ENCODE peak calls at places on chromosomes 5 and 9, in seven cellular contexts. G is stimulated activated CD8-positive, alpha-beta memory T cell treated with anti-CD3 and anti-CD28 coated beads, Interleukin-12 subunit alpha, Interleukin-12 subunit beta, amount 100 ng/mL, for 1 hour; E is NCI-H1092; I is globus pallidus; U is PC-3; V is sigmoid colon; W is astrocyte of the spinal cord. Y is an unnamed sample.

GRCh38 chr5:149959406-149960236 is 937 bp upstream of the SLC26A2 start:
- DNase-seq in V (no peak), U (peak), G (peak), W (peak), I (peak), E (no peak), Y (peak)

GRCh38 chr5:125756456-125756855 is 666.8 kb upstream of the GRAMD2B start:
- DNase-seq in I (no peak), U (no peak), G (no peak), W (no peak), V (no peak), E (no peak), Y (no peak)

GRCh38 chr9:38079410-38080105 is 10.5 kb upstream of the SHB start:
- DNase-seq in U (no peak), G (no peak), E (no peak), V (peak), I (no peak), W (peak), Y (no peak)

GRCh38 chr5:140040358-140040757 is 2.7 kb downstream of the NRG2 start:
- DNase-seq in G (no peak), E (no peak), I (peak), W (no peak), U (no peak), V (no peak), Y (no peak)

GRCh38 chr9:17075758-17076485 is 58.9 kb upstream of the CNTLN start:
- DNase-seq in V (no peak), W (no peak), I (no peak), G (no peak), U (no peak), E (peak), Y (no peak)

GRCh38 chr5:169548315-169548714 is 35.3 kb upstream of the SPDL1 start:
- DNase-seq in U (peak), W (peak), G (no peak), V (no peak), E (no peak), I (peak), Y (no peak)

GRCh38 chr5:161332343-161332742 is 214.2 kb downstream of the GABRB2 start:
- DNase-seq in I (no peak), U (no peak), E (no peak), G (no peak), W (no peak), V (no peak), Y (no peak)

GRCh38 chr9:19136129-19136528 is 8.8 kb upstream of the PLIN2 start:
- DNase-seq in G (no peak), W (no peak), I (no peak), V (no peak), E (no peak), U (no peak), Y (no peak)

GRCh38 chr9:126293522-126293889 is 33.1 kb upstream of the MVB12B start:
- DNase-seq in I (no peak), W (no peak), G (no peak), E (no peak), U (no peak), V (no peak), Y (no peak)

GRCh38 chr5:95771109-95771708 is 40.1 kb downstream of the RHOBTB3 start:
- DNase-seq in E (no peak), G (no peak), W (no peak), U (no peak), I (no peak), V (no peak), Y (no peak)

GRCh38 chr9:85510830-85511504 is 230.8 kb downstream of the AGTPBP1 start:
- DNase-seq in I (no peak), G (no peak), W (no peak), U (no peak), E (no peak), V (no peak), Y (no peak)

GRCh38 chr9:94018628-94019027 is 63.5 kb upstream of the BARX1 start:
- DNase-seq in U (no peak), G (no peak), W (peak), I (no peak), E (no peak), V (no peak), Y (no peak)

GRCh38 chr9:131447148-131447547 is 53.3 kb downstream of the PRRC2B start:
- DNase-seq in E (no peak), V (no peak), W (no peak), U (no peak), G (no peak), I (no peak), Y (no peak)

GRCh38 chr5:143025376-143025775 is 255.2 kb downstream of the ARHGAP26 start:
- DNase-seq in U (no peak), W (no peak), I (no peak), V (no peak), E (no peak), G (no peak), Y (no peak)

GRCh38 chr5:53613036-53613435 is 52.6 kb downstream of the NDUFS4 start:
- DNase-seq in W (peak), I (no peak), E (no peak), G (no peak), V (no peak), U (no peak), Y (no peak)

GRCh38 chr9:72894342-72894741 is 58.5 kb downstream of the ALDH1A1 start:
- DNase-seq in E (no peak), U (no peak), V (no peak), I (no peak), W (peak), G (no peak), Y (no peak)

GRCh38 chr5:58348996-58349728 is 110.7 kb downstream of the PLK2 start:
- DNase-seq in I (no peak), W (no peak), G (no peak), U (peak), V (no peak), E (no peak), Y (no peak)

GRCh38 chr5:181133610-181134231 is 2.8 kb upstream of the OR2V1 start:
- DNase-seq in G (no peak), U (peak), V (peak), I (no peak), E (no peak), W (peak), Y (no peak)